ENCODE peak calls at places on chromosome X, in seven cellular contexts. M is right lobe of liver, G is uterus, S is OCI-LY7, Y is iPS DF 6.9, P is Caco-2, N is GM23338. H is an unnamed sample.

GRCh38 chrX:130173190-130173895 is 1.6 kb downstream of the RAB33A start:
- DNase-seq in G (peak; percentile 63), P (no peak), Y (no peak), M (no peak), N (no peak), S (peak; percentile 40), H (peak; percentile 44)

GRCh38 chrX:50736651-50737050 is 77.3 kb downstream of the SHROOM4 start:
- DNase-seq in Y (no peak), P (no peak), N (no peak), S (no peak), G (no peak), M (no peak), H (no peak)

GRCh38 chrX:11786862-11787261 is 28.8 kb downstream of the MSL3 start:
- DNase-seq in M (no peak), P (no peak), Y (no peak), S (no peak), N (no peak), G (no peak), H (no peak)

GRCh38 chrX:48667504-48667903 is 16.1 kb upstream of the WAS start:
- DNase-seq in M (no peak), Y (no peak), S (no peak), N (no peak), P (no peak), G (no peak), H (no peak)

GRCh38 chrX:105972690-105973386 is 65.7 kb downstream of the SERPINA7 start:
- DNase-seq in Y (no peak), G (no peak), P (no peak), N (no peak), M (peak; percentile 44), S (no peak), H (no peak)

GRCh38 chrX:153816821-153817220 is 13.5 kb downstream of the PDZD4 start:
- DNase-seq in S (no peak), M (no peak), G (no peak), N (no peak), P (no peak), Y (no peak), H (peak; percentile 12)

GRCh38 chrX:455199-455598 is 68.5 kb upstream of the PPP2R3B start:
- DNase-seq in G (no peak), Y (no peak), P (no peak), M (no peak), N (no peak), S (no peak), H (no peak)

GRCh38 chrX:27889878-27890277 is 82.1 kb downstream of the MAGEB10 start:
- DNase-seq in M (no peak), N (no peak), P (no peak), Y (no peak), G (no peak), S (no peak), H (no peak)

GRCh38 chrX:40866878-40867277 is 131.5 kb upstream of the MED14 start:
- DNase-seq in N (no peak), G (no peak), S (no peak), Y (no peak), P (no peak), M (no peak), H (no peak)

GRCh38 chrX:10254746-10255145 is 98.0 kb downstream of the CLCN4 start:
- DNase-seq in G (no peak), Y (no peak), P (peak; percentile 7), N (peak; percentile 1), M (no peak), S (no peak), H (no peak)

GRCh38 chrX:136271300-136271699 is 20.1 kb upstream of the MAP7D3 start:
- DNase-seq in N (no peak), Y (no peak), S (peak; percentile 49), P (no peak), M (no peak), G (no peak), H (no peak)
- H3K4me3 ChIP-seq in N (no peak overlapping the region), Y (no peak overlapping the region), S (peak overlapping the region; percentile 26), P (no peak overlapping the region), M (no peak overlapping the region), G (no peak overlapping the region), H (no peak overlapping the region)

GRCh38 chrX:113966791-113967190 is 617.1 kb upstream of the HTR2C start:
- DNase-seq in G (no peak), S (no peak), P (no peak), M (no peak), Y (no peak), N (no peak), H (no peak)
- H3K4me3 ChIP-seq in G (no peak overlapping the region), S (no peak overlapping the region), P (no peak overlapping the region), M (no peak overlapping the region), Y (no peak overlapping the region), N (no peak overlapping the region), H (no peak overlapping the region)

GRCh38 chrX:113790987-113791386 is 792.9 kb upstream of the HTR2C start:
- DNase-seq in M (no peak), S (no peak), G (no peak), P (no peak), N (no peak), Y (no peak), H (no peak)
- H3K4me3 ChIP-seq in M (no peak overlapping the region), S (no peak overlapping the region), G (no peak overlapping the region), P (no peak overlapping the region), N (no peak overlapping the region), Y (no peak overlapping the region), H (no peak overlapping the region)

GRCh38 chrX:80807606-80808159 is 2.0 kb downstream of the BRWD3 start:
- DNase-seq in M (no peak), S (no peak), Y (no peak), N (no peak), P (no peak), G (no peak), H (no peak)
- H3K4me3 ChIP-seq in M (peak overlapping the region; percentile 55), S (peak overlapping the region; percentile 92), Y (peak overlapping the region; percentile 87), N (peak overlapping the region; percentile 79), P (peak overlapping the region; percentile 80), G (peak overlapping the region; percentile 70), H (peak overlapping the region; percentile 65)

GRCh38 chrX:103847174-103847870 is 15.3 kb upstream of the RAB9B start:
- DNase-seq in P (no peak), N (no peak), Y (no peak), M (no peak), G (no peak), S (no peak), H (no peak)

GRCh38 chrX:103845165-103845653 is 13.2 kb upstream of the RAB9B start:
- DNase-seq in G (peak; percentile 71), N (peak; percentile 75), P (peak; percentile 61), S (peak; percentile 59), M (peak; percentile 46), Y (no peak), H (peak; percentile 56)

GRCh38 chrX:103849558-103849957 is 17.5 kb upstream of the RAB9B start:
- DNase-seq in G (no peak), S (no peak), Y (no peak), P (no peak), M (no peak), N (no peak), H (no peak)

GRCh38 chrX:103846395-103846794 is 14.3 kb upstream of the RAB9B start:
- DNase-seq in Y (no peak), S (no peak), G (no peak), M (no peak), P (no peak), N (no peak), H (no peak)
- H3K4me3 ChIP-seq in Y (no peak overlapping the region), S (no peak overlapping the region), G (no peak overlapping the region), M (no peak overlapping the region), P (no peak overlapping the region), N (no peak overlapping the region), H (no peak overlapping the region)

GRCh38 chrX:119676949-119677653 is 15.9 kb downstream of the SEPTIN6 start:
- DNase-seq in N (no peak), S (no peak), G (no peak), M (no peak), P (no peak), Y (no peak), H (no peak)

GRCh38 chrX:119672252-119672825 is 20.6 kb downstream of the SEPTIN6 start:
- DNase-seq in S (no peak), P (no peak), M (no peak), Y (no peak), G (no peak), N (no peak), H (no peak)

GRCh38 chrX:119673336-119673735 is 19.6 kb downstream of the SEPTIN6 start:
- DNase-seq in S (no peak), M (no peak), P (no peak), N (no peak), G (no peak), Y (no peak), H (no peak)

GRCh38 chrX:119682019-119682989 is 10.7 kb downstream of the SEPTIN6 start:
- DNase-seq in M (no peak), Y (no peak), S (peak; percentile 63), P (no peak), G (no peak), N (no peak), H (no peak)

DNA sequence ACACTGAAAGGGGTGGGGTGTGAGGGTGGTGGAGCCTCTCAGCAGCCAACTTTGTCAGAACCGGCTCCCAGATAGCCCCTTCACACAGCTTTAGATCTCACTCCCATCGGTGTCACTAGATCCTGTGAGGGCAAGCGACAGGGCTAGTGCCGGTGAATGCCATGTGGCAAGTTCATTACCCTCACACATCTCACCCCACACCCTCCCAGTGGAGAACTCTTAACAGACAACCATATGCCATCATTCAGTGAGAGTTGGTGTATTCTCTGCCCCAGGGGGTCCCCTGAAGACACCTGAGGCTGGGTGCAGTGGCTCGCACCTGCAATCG is 15.3 kb downstream of the SEPTIN6 start:
- DNase-seq in G (no peak), S (peak; percentile 41), P (no peak), M (no peak), N (no peak), Y (no peak), H (no peak)
- H3K4me3 ChIP-seq in G (no peak overlapping the region), S (peak overlapping the region; percentile 54), P (no peak overlapping the region), M (no peak overlapping the region), N (no peak overlapping the region), Y (no peak overlapping the region), H (no peak overlapping the region)

H was measured in psoas muscle.